ENCODE peak calls at places on chromosomes 1 and 21, in ten cellular contexts. N, J, B, H, M, E, Q, P, L and V are unnamed samples.

GRCh38 chr1:91098299-91098901 is 76.6 kb upstream of the ZNF644 start:
- DNase-seq in N (peak; percentile 57), J (no peak), B (peak; percentile 10), H (no peak), M (no peak), E (no peak), Q (no peak), P (no peak), L (no peak), V (no peak)

GRCh38 chr1:17606826-17607440 is 67.4 kb downstream of the ARHGEF10L start:
- DNase-seq in N (peak; percentile 67), J (peak; percentile 64), B (peak; percentile 35), H (no peak), M (peak; percentile 66), E (no peak), Q (no peak), P (peak; percentile 91), L (no peak), V (peak; percentile 82)

GRCh38 chr21:46096997-46097825 is 701 bp upstream of the COL6A2 start:
- DNase-seq in N (no peak), J (no peak), B (no peak), H (no peak), M (peak; percentile 11), E (no peak), Q (peak; percentile 45), P (no peak), L (no peak), V (no peak)

GRCh38 chr1:31795801-31796621 is 19.8 kb downstream of the SPOCD1 start:
- DNase-seq in N (peak; percentile 62), J (peak; percentile 60), B (peak; percentile 86), H (no peak), M (peak; percentile 70), E (peak; percentile 40), Q (peak; percentile 7), P (peak; percentile 69), L (peak; percentile 47), V (no peak)

GRCh38 chr21:25733859-25734653 is 648 bp downstream of the ATP5PF start:
- DNase-seq in N (peak; percentile 30), J (peak; percentile 19), B (peak; percentile 48), H (peak; percentile 35), M (peak; percentile 24), E (no peak), Q (peak; percentile 50), P (peak; percentile 63), L (no peak), V (peak; percentile 13)

GRCh38 chr21:42534361-42534900 is 20.8 kb downstream of the SLC37A1 start:
- DNase-seq in N (peak; percentile 55), J (no peak), B (no peak), H (no peak), M (peak; percentile 64), E (peak; percentile 74), Q (no peak), P (no peak), L (no peak), V (no peak)

GRCh38 chr1:185813401-185813979 is 79.3 kb downstream of the HMCN1 start:
- DNase-seq in N (peak; percentile 56), J (peak; percentile 58), B (peak; percentile 56), H (no peak), M (peak; percentile 25), E (no peak), Q (no peak), P (peak; percentile 87), L (peak; percentile 42), V (peak; percentile 46)

GRCh38 chr1:170929412-170929834 is 5.9 kb upstream of the MROH9 start:
- DNase-seq in N (no peak), J (no peak), B (peak; percentile 45), H (no peak), M (no peak), E (no peak), Q (no peak), P (peak; percentile 80), L (peak; percentile 34), V (no peak)

GRCh38 chr21:44498280-44498964 is 41.6 kb downstream of the KRTAP10-1 start:
- DNase-seq in N (no peak), J (peak; percentile 26), B (no peak), H (no peak), M (no peak), E (no peak), Q (no peak), P (no peak), L (no peak), V (no peak)

GRCh38 chr1:64569376-64569775 is 99.4 kb downstream of the CACHD1 start:
- DNase-seq in N (no peak), J (no peak), B (no peak), H (no peak), M (no peak), E (no peak), Q (no peak), P (no peak), L (no peak), V (no peak)

GRCh38 chr1:33260435-33260980 is 4.2 kb downstream of the ZNF362 start:
- DNase-seq in N (no peak), J (no peak), B (no peak), H (no peak), M (no peak), E (no peak), Q (no peak), P (no peak), L (no peak), V (no peak)

GRCh38 chr1:237891979-237892378 is 1.3 kb upstream of the ZP4 start:
- DNase-seq in N (peak; percentile 42), J (no peak), B (no peak), H (no peak), M (no peak), E (no peak), Q (no peak), P (no peak), L (no peak), V (no peak)

GRCh38 chr1:184890539-184890973 is 83.8 kb downstream of the NIBAN1 start:
- DNase-seq in N (peak; percentile 43), J (no peak), B (peak; percentile 72), H (peak; percentile 34), M (no peak), E (no peak), Q (peak; percentile 83), P (peak; percentile 46), L (no peak), V (peak; percentile 30)

GRCh38 chr1:59375321-59376220 is 78.7 kb downstream of the FGGY start:
- DNase-seq in N (peak; percentile 97), J (no peak), B (peak; percentile 100), H (no peak), M (no peak), E (no peak), Q (no peak), P (peak; percentile 76), L (peak; percentile 89), V (no peak)

GRCh38 chr1:152162826-152163463 is 3.9 kb upstream of the RPTN start:
- DNase-seq in N (peak; percentile 96), J (no peak), B (peak; percentile 94), H (no peak), M (no peak), E (no peak), Q (no peak), P (peak; percentile 30), L (no peak), V (no peak)

GRCh38 chr1:40477680-40478057 is 579 bp downstream of the ZFP69 start:
- DNase-seq in N (peak; percentile 7), J (peak; percentile 67), B (peak; percentile 28), H (peak; percentile 28), M (no peak), E (no peak), Q (no peak), P (peak; percentile 47), L (no peak), V (peak; percentile 22)

GRCh38 chr1:174743654-174744561 is 255.8 kb upstream of the CACYBP start:
- DNase-seq in N (peak; percentile 49), J (peak; percentile 72), B (peak; percentile 38), H (no peak), M (no peak), E (no peak), Q (no peak), P (peak; percentile 87), L (peak; percentile 33), V (peak; percentile 73)

GRCh38 chr21:27171704-27172103 is 204.8 kb upstream of the ADAMTS5 start:
- DNase-seq in N (no peak), J (no peak), B (no peak), H (no peak), M (no peak), E (no peak), Q (no peak), P (peak; percentile 81), L (no peak), V (no peak)

GRCh38 chr1:216690593-216690992 is 32.6 kb downstream of the ESRRG start:
- DNase-seq in N (no peak), J (no peak), B (no peak), H (no peak), M (no peak), E (no peak), Q (no peak), P (no peak), L (no peak), V (no peak)

GRCh38 chr1:174942547-174943255 is 57.0 kb upstream of the CACYBP start:
- DNase-seq in N (no peak), J (no peak), B (no peak), H (no peak), M (no peak), E (no peak), Q (no peak), P (peak; percentile 23), L (no peak), V (peak; percentile 54)

GRCh38 chr1:46003315-46003714 is 129.1 kb downstream of the PIK3R3 start:
- DNase-seq in N (no peak), J (no peak), B (no peak), H (no peak), M (no peak), E (no peak), Q (no peak), P (no peak), L (no peak), V (no peak)

GRCh38 chr1:2640626-2641025 is 7.8 kb upstream of the MMEL1 start:
- DNase-seq in N (no peak), J (no peak), B (no peak), H (no peak), M (no peak), E (no peak), Q (no peak), P (no peak), L (no peak), V (no peak)

GRCh38 chr1:159015440-159015909 is 5.8 kb downstream of the IFI16 start:
- DNase-seq in N (peak; percentile 90), J (no peak), B (peak; percentile 86), H (peak; percentile 75), M (no peak), E (no peak), Q (peak; percentile 79), P (peak; percentile 75), L (peak; percentile 45), V (peak; percentile 3)

GRCh38 chr21:42013338-42013737 is 3.2 kb upstream of the ZBTB21 start:
- DNase-seq in N (no peak), J (peak; percentile 68), B (no peak), H (no peak), M (no peak), E (no peak), Q (no peak), P (no peak), L (no peak), V (peak; percentile 15)

GRCh38 chr1:12539705-12540579 is 78.1 kb downstream of the DHRS3 start:
- DNase-seq in N (no peak), J (no peak), B (peak; percentile 99), H (no peak), M (no peak), E (peak; percentile 94), Q (no peak), P (no peak), L (no peak), V (no peak)

GRCh38 chr1:64822621-64823020 is 77.7 kb downstream of the RAVER2 start:
- DNase-seq in N (no peak), J (no peak), B (peak; percentile 24), H (no peak), M (no peak), E (no peak), Q (no peak), P (peak; percentile 67), L (no peak), V (peak; percentile 18)

GRCh38 chr1:118097622-118098348 is 87.2 kb downstream of the SPAG17 start:
- DNase-seq in N (no peak), J (no peak), B (peak; percentile 62), H (no peak), M (no peak), E (no peak), Q (no peak), P (no peak), L (no peak), V (no peak)

GRCh38 chr1:165512817-165513216 is 31.0 kb upstream of the LRRC52 start:
- DNase-seq in N (no peak), J (no peak), B (no peak), H (no peak), M (no peak), E (no peak), Q (no peak), P (no peak), L (no peak), V (no peak)